ENCODE peak calls at places on chromosome 7, in seven cellular contexts. One of them, this sample, is unnamed.

GRCh38 chr7:1531263-1531978 is 919 bp downstream of the MAFK start:
- DNase-seq in sigmoid colon: peak
- DNase-seq in naive thymus-derived CD4-positive, alpha-beta T cell: peak
- DNase-seq in RWPE1: peak
- DNase-seq in cardiac muscle cell: peak
- DNase-seq in GOT3: no peak
- DNase-seq in WERI-Rb-1: no peak
- DNase-seq in this sample: peak

GRCh38 chr7:103113164-103113563 is 35.7 kb downstream of the NAPEPLD start:
- DNase-seq in sigmoid colon: no peak
- DNase-seq in naive thymus-derived CD4-positive, alpha-beta T cell: no peak
- DNase-seq in RWPE1: peak
- DNase-seq in cardiac muscle cell: no peak
- DNase-seq in GOT3: peak
- DNase-seq in WERI-Rb-1: no peak
- DNase-seq in this sample: no peak

GRCh38 chr7:7851381-7851780 is 117.2 kb upstream of the GLCCI1 start:
- DNase-seq in sigmoid colon: no peak
- DNase-seq in naive thymus-derived CD4-positive, alpha-beta T cell: no peak
- DNase-seq in RWPE1: no peak
- DNase-seq in cardiac muscle cell: no peak
- DNase-seq in GOT3: no peak
- DNase-seq in WERI-Rb-1: no peak
- DNase-seq in this sample: no peak

GRCh38 chr7:32941181-32941995 is 15.9 kb upstream of the FKBP9 start:
- DNase-seq in sigmoid colon: no peak
- DNase-seq in naive thymus-derived CD4-positive, alpha-beta T cell: no peak
- DNase-seq in RWPE1: no peak
- DNase-seq in cardiac muscle cell: no peak
- DNase-seq in GOT3: no peak
- DNase-seq in WERI-Rb-1: no peak
- DNase-seq in this sample: no peak

GRCh38 chr7:55074008-55074499 is 55.2 kb downstream of the EGFR start:
- DNase-seq in sigmoid colon: peak
- DNase-seq in naive thymus-derived CD4-positive, alpha-beta T cell: no peak
- DNase-seq in RWPE1: peak
- DNase-seq in cardiac muscle cell: no peak
- DNase-seq in GOT3: no peak
- DNase-seq in WERI-Rb-1: no peak
- DNase-seq in this sample: no peak

GRCh38 chr7:102198557-102198956 is 88.1 kb upstream of the SH2B2 start:
- DNase-seq in sigmoid colon: no peak
- DNase-seq in naive thymus-derived CD4-positive, alpha-beta T cell: no peak
- DNase-seq in RWPE1: no peak
- DNase-seq in cardiac muscle cell: no peak
- DNase-seq in GOT3: no peak
- DNase-seq in WERI-Rb-1: no peak
- DNase-seq in this sample: no peak

GRCh38 chr7:66076459-66077329 is 1.1 kb downstream of the ASL start:
- DNase-seq in sigmoid colon: no peak
- DNase-seq in naive thymus-derived CD4-positive, alpha-beta T cell: no peak
- DNase-seq in RWPE1: no peak
- DNase-seq in cardiac muscle cell: no peak
- DNase-seq in GOT3: no peak
- DNase-seq in WERI-Rb-1: no peak
- DNase-seq in this sample: peak

GRCh38 chr7:5595545-5596045 is 172.0 kb upstream of the TNRC18 start:
- DNase-seq in sigmoid colon: no peak
- DNase-seq in naive thymus-derived CD4-positive, alpha-beta T cell: no peak
- DNase-seq in RWPE1: peak
- DNase-seq in cardiac muscle cell: no peak
- DNase-seq in GOT3: peak
- DNase-seq in WERI-Rb-1: no peak
- DNase-seq in this sample: no peak

GRCh38 chr7:138842111-138842510 is 44.1 kb upstream of the ATP6V0A4 start:
- DNase-seq in sigmoid colon: no peak
- DNase-seq in naive thymus-derived CD4-positive, alpha-beta T cell: no peak
- DNase-seq in RWPE1: peak
- DNase-seq in cardiac muscle cell: no peak
- DNase-seq in GOT3: no peak
- DNase-seq in WERI-Rb-1: peak
- DNase-seq in this sample: no peak

GRCh38 chr7:28348631-28349030 is 63.7 kb upstream of the CREB5 start:
- DNase-seq in sigmoid colon: no peak
- DNase-seq in naive thymus-derived CD4-positive, alpha-beta T cell: no peak
- DNase-seq in RWPE1: no peak
- DNase-seq in cardiac muscle cell: no peak
- DNase-seq in GOT3: no peak
- DNase-seq in WERI-Rb-1: no peak
- DNase-seq in this sample: no peak

GRCh38 chr7:9939171-9939570 is 1034.5 kb upstream of the PHF14 start:
- DNase-seq in sigmoid colon: no peak
- DNase-seq in naive thymus-derived CD4-positive, alpha-beta T cell: no peak
- DNase-seq in RWPE1: no peak
- DNase-seq in cardiac muscle cell: no peak
- DNase-seq in GOT3: no peak
- DNase-seq in WERI-Rb-1: no peak
- DNase-seq in this sample: no peak

GRCh38 chr7:22364023-22364422 is 7.1 kb upstream of the RAPGEF5 start:
- DNase-seq in sigmoid colon: no peak
- DNase-seq in naive thymus-derived CD4-positive, alpha-beta T cell: no peak
- DNase-seq in RWPE1: no peak
- DNase-seq in cardiac muscle cell: no peak
- DNase-seq in GOT3: no peak
- DNase-seq in WERI-Rb-1: no peak
- DNase-seq in this sample: no peak

GRCh38 chr7:69801729-69802688 is 203.7 kb downstream of the AUTS2 start:
- DNase-seq in sigmoid colon: no peak
- DNase-seq in naive thymus-derived CD4-positive, alpha-beta T cell: no peak
- DNase-seq in RWPE1: no peak
- DNase-seq in cardiac muscle cell: no peak
- DNase-seq in GOT3: no peak
- DNase-seq in WERI-Rb-1: no peak
- DNase-seq in this sample: no peak

GRCh38 chr7:149635561-149636329 is 137.6 kb downstream of the ZNF467 start:
- DNase-seq in sigmoid colon: no peak
- DNase-seq in naive thymus-derived CD4-positive, alpha-beta T cell: no peak
- DNase-seq in RWPE1: no peak
- DNase-seq in cardiac muscle cell: no peak
- DNase-seq in GOT3: no peak
- DNase-seq in WERI-Rb-1: no peak
- DNase-seq in this sample: no peak

GRCh38 chr7:21538936-21539335 is 3.9 kb upstream of the DNAH11 start:
- DNase-seq in sigmoid colon: no peak
- DNase-seq in naive thymus-derived CD4-positive, alpha-beta T cell: no peak
- DNase-seq in RWPE1: no peak
- DNase-seq in cardiac muscle cell: no peak
- DNase-seq in GOT3: no peak
- DNase-seq in WERI-Rb-1: no peak
- DNase-seq in this sample: no peak

GRCh38 chr7:1279041-1279440 is 46.4 kb downstream of the UNCX start:
- DNase-seq in sigmoid colon: no peak
- DNase-seq in naive thymus-derived CD4-positive, alpha-beta T cell: no peak
- DNase-seq in RWPE1: no peak
- DNase-seq in cardiac muscle cell: no peak
- DNase-seq in GOT3: no peak
- DNase-seq in WERI-Rb-1: no peak
- DNase-seq in this sample: no peak

GRCh38 chr7:50422858-50423257 is 27.3 kb downstream of the FIGNL1 start:
- DNase-seq in sigmoid colon: no peak
- DNase-seq in naive thymus-derived CD4-positive, alpha-beta T cell: no peak
- DNase-seq in RWPE1: no peak
- DNase-seq in cardiac muscle cell: no peak
- DNase-seq in GOT3: no peak
- DNase-seq in WERI-Rb-1: no peak
- DNase-seq in this sample: no peak

GRCh38 chr7:45157653-45158401 is at the start of gene RAMP3:
- DNase-seq in sigmoid colon: peak
- DNase-seq in naive thymus-derived CD4-positive, alpha-beta T cell: no peak
- DNase-seq in RWPE1: no peak
- DNase-seq in cardiac muscle cell: peak
- DNase-seq in GOT3: no peak
- DNase-seq in WERI-Rb-1: no peak
- DNase-seq in this sample: no peak

GRCh38 chr7:13017325-13017853 is 330.0 kb downstream of the ARL4A start:
- DNase-seq in sigmoid colon: no peak
- DNase-seq in naive thymus-derived CD4-positive, alpha-beta T cell: no peak
- DNase-seq in RWPE1: peak
- DNase-seq in cardiac muscle cell: peak
- DNase-seq in GOT3: no peak
- DNase-seq in WERI-Rb-1: no peak
- DNase-seq in this sample: no peak

GRCh38 chr7:40077849-40078248 is 56.6 kb downstream of the MPLKIP start:
- DNase-seq in sigmoid colon: no peak
- DNase-seq in naive thymus-derived CD4-positive, alpha-beta T cell: no peak
- DNase-seq in RWPE1: no peak
- DNase-seq in cardiac muscle cell: no peak
- DNase-seq in GOT3: no peak
- DNase-seq in WERI-Rb-1: no peak
- DNase-seq in this sample: no peak

GRCh38 chr7:22271311-22271710 is 85.6 kb downstream of the RAPGEF5 start:
- DNase-seq in sigmoid colon: no peak
- DNase-seq in naive thymus-derived CD4-positive, alpha-beta T cell: no peak
- DNase-seq in RWPE1: no peak
- DNase-seq in cardiac muscle cell: no peak
- DNase-seq in GOT3: no peak
- DNase-seq in WERI-Rb-1: no peak
- DNase-seq in this sample: no peak

GRCh38 chr7:6430271-6430940 is 17.3 kb downstream of the DAGLB start:
- DNase-seq in sigmoid colon: no peak
- DNase-seq in naive thymus-derived CD4-positive, alpha-beta T cell: no peak
- DNase-seq in RWPE1: no peak
- DNase-seq in cardiac muscle cell: peak
- DNase-seq in GOT3: no peak
- DNase-seq in WERI-Rb-1: peak
- DNase-seq in this sample: no peak

GRCh38 chr7:26868841-26869505 is 4.6 kb upstream of the SKAP2 start:
- DNase-seq in sigmoid colon: no peak
- DNase-seq in naive thymus-derived CD4-positive, alpha-beta T cell: no peak
- DNase-seq in RWPE1: peak
- DNase-seq in cardiac muscle cell: no peak
- DNase-seq in GOT3: no peak
- DNase-seq in WERI-Rb-1: no peak
- DNase-seq in this sample: no peak

GRCh38 chr7:106774768-106775551 is 90.1 kb upstream of the PIK3CG start:
- DNase-seq in sigmoid colon: no peak
- DNase-seq in naive thymus-derived CD4-positive, alpha-beta T cell: no peak
- DNase-seq in RWPE1: no peak
- DNase-seq in cardiac muscle cell: no peak
- DNase-seq in GOT3: no peak
- DNase-seq in WERI-Rb-1: no peak
- DNase-seq in this sample: no peak

GRCh38 chr7:43585521-43585920 is 2.6 kb downstream of the STK17A start:
- DNase-seq in sigmoid colon: no peak
- DNase-seq in naive thymus-derived CD4-positive, alpha-beta T cell: no peak
- DNase-seq in RWPE1: no peak
- DNase-seq in cardiac muscle cell: no peak
- DNase-seq in GOT3: no peak
- DNase-seq in WERI-Rb-1: no peak
- DNase-seq in this sample: no peak

GRCh38 chr7:8078418-8078817 is 109.8 kb downstream of the GLCCI1 start:
- DNase-seq in sigmoid colon: no peak
- DNase-seq in naive thymus-derived CD4-positive, alpha-beta T cell: no peak
- DNase-seq in RWPE1: no peak
- DNase-seq in cardiac muscle cell: no peak
- DNase-seq in GOT3: no peak
- DNase-seq in WERI-Rb-1: no peak
- DNase-seq in this sample: no peak

GRCh38 chr7:140478361-140479061 is 794 bp downstream of the MKRN1 start:
- DNase-seq in sigmoid colon: peak
- DNase-seq in naive thymus-derived CD4-positive, alpha-beta T cell: peak
- DNase-seq in RWPE1: peak
- DNase-seq in cardiac muscle cell: peak
- DNase-seq in GOT3: no peak
- DNase-seq in WERI-Rb-1: peak
- DNase-seq in this sample: peak

GRCh38 chr7:156777364-156778069 is 115.5 kb downstream of the LMBR1 start:
- DNase-seq in sigmoid colon: no peak
- DNase-seq in naive thymus-derived CD4-positive, alpha-beta T cell: no peak
- DNase-seq in RWPE1: no peak
- DNase-seq in cardiac muscle cell: no peak
- DNase-seq in GOT3: no peak
- DNase-seq in WERI-Rb-1: no peak
- DNase-seq in this sample: no peak

GRCh38 chr7:139915301-139915863 is 86.3 kb downstream of the TBXAS1 start:
- DNase-seq in sigmoid colon: no peak
- DNase-seq in naive thymus-derived CD4-positive, alpha-beta T cell: no peak
- DNase-seq in RWPE1: no peak
- DNase-seq in cardiac muscle cell: no peak
- DNase-seq in GOT3: no peak
- DNase-seq in WERI-Rb-1: no peak
- DNase-seq in this sample: no peak

GRCh38 chr7:138981332-138982203 is at the start of gene KIAA1549:
- DNase-seq in sigmoid colon: peak
- DNase-seq in naive thymus-derived CD4-positive, alpha-beta T cell: peak
- DNase-seq in RWPE1: peak
- DNase-seq in cardiac muscle cell: peak
- DNase-seq in GOT3: no peak
- DNase-seq in WERI-Rb-1: peak
- DNase-seq in this sample: peak

GRCh38 chr7:14691597-14692203 is 210.9 kb downstream of the DGKB start:
- DNase-seq in sigmoid colon: peak
- DNase-seq in naive thymus-derived CD4-positive, alpha-beta T cell: no peak
- DNase-seq in RWPE1: peak
- DNase-seq in cardiac muscle cell: peak
- DNase-seq in GOT3: no peak
- DNase-seq in WERI-Rb-1: peak
- DNase-seq in this sample: peak

GRCh38 chr7:131173148-131173890 is 154.4 kb upstream of the MKLN1 start:
- DNase-seq in sigmoid colon: no peak
- DNase-seq in naive thymus-derived CD4-positive, alpha-beta T cell: no peak
- DNase-seq in RWPE1: peak
- DNase-seq in cardiac muscle cell: no peak
- DNase-seq in GOT3: no peak
- DNase-seq in WERI-Rb-1: no peak
- DNase-seq in this sample: no peak

GRCh38 chr7:108920490-108920889 is 350.8 kb downstream of the DNAJB9 start:
- DNase-seq in sigmoid colon: no peak
- DNase-seq in naive thymus-derived CD4-positive, alpha-beta T cell: no peak
- DNase-seq in RWPE1: no peak
- DNase-seq in cardiac muscle cell: no peak
- DNase-seq in GOT3: no peak
- DNase-seq in WERI-Rb-1: no peak
- DNase-seq in this sample: no peak

GRCh38 chr7:95434501-95435421 is at the start of gene PON2:
- DNase-seq in sigmoid colon: peak
- DNase-seq in naive thymus-derived CD4-positive, alpha-beta T cell: peak
- DNase-seq in RWPE1: peak
- DNase-seq in cardiac muscle cell: peak
- DNase-seq in GOT3: peak
- DNase-seq in WERI-Rb-1: peak
- DNase-seq in this sample: peak

GRCh38 chr7:118684796-118685195 is 460.3 kb downstream of the ANKRD7 start:
- DNase-seq in sigmoid colon: no peak
- DNase-seq in naive thymus-derived CD4-positive, alpha-beta T cell: no peak
- DNase-seq in RWPE1: no peak
- DNase-seq in cardiac muscle cell: no peak
- DNase-seq in GOT3: no peak
- DNase-seq in WERI-Rb-1: no peak
- DNase-seq in this sample: no peak

GRCh38 chr7:155201325-155202087 is 96.2 kb upstream of the INSIG1 start:
- DNase-seq in sigmoid colon: no peak
- DNase-seq in naive thymus-derived CD4-positive, alpha-beta T cell: no peak
- DNase-seq in RWPE1: no peak
- DNase-seq in cardiac muscle cell: no peak
- DNase-seq in GOT3: no peak
- DNase-seq in WERI-Rb-1: no peak
- DNase-seq in this sample: no peak

GRCh38 chr7:151256410-151257045 is 8.0 kb upstream of the SMARCD3 start:
- DNase-seq in sigmoid colon: peak
- DNase-seq in naive thymus-derived CD4-positive, alpha-beta T cell: no peak
- DNase-seq in RWPE1: no peak
- DNase-seq in cardiac muscle cell: no peak
- DNase-seq in GOT3: no peak
- DNase-seq in WERI-Rb-1: no peak
- DNase-seq in this sample: no peak

GRCh38 chr7:128957613-128958012 is 19.9 kb downstream of the IRF5 start:
- DNase-seq in sigmoid colon: no peak
- DNase-seq in naive thymus-derived CD4-positive, alpha-beta T cell: no peak
- DNase-seq in RWPE1: no peak
- DNase-seq in cardiac muscle cell: no peak
- DNase-seq in GOT3: no peak
- DNase-seq in WERI-Rb-1: no peak
- DNase-seq in this sample: no peak